ENCODE peak calls at places on chromosomes 16 and 17, in six cellular contexts. L, E, U, V, A and M are unnamed samples.

GRCh38 chr17:9959377-9959981 is 54.4 kb upstream of the RCVRN start:
- DNase-seq in E (peak), A (no peak), U (peak), V (peak), L (peak), M (peak)

GRCh38 chr16:27285676-27286196 is 17.2 kb upstream of the NSMCE1 start:
- DNase-seq in V (no peak), L (no peak), A (no peak), E (no peak), U (no peak), M (no peak)

GRCh38 chr17:44362964-44363612 is 565 bp downstream of the FAM171A2 start:
- DNase-seq in V (peak), L (peak), E (peak), A (no peak), U (no peak), M (peak)

GRCh38 chr16:53052519-53053501 is at the start of gene CHD9NB:
- DNase-seq in U (no peak), A (no peak), E (no peak), V (peak), L (no peak), M (no peak)

GRCh38 chr16:50183316-50183715 is 30.2 kb downstream of the TENT4B start:
- DNase-seq in E (no peak), V (peak), A (no peak), L (no peak), U (no peak), M (no peak)

GRCh38 chr16:1771072-1771863 is at the start of gene NME3:
- DNase-seq in E (peak), V (peak), A (peak), L (peak), U (peak), M (peak)

GRCh38 chr16:85197611-85198566 is 85.6 kb upstream of the CIBAR2 start:
- DNase-seq in A (no peak), E (no peak), U (no peak), V (no peak), L (no peak), M (no peak)

GRCh38 chr16:17222756-17223411 is 247.9 kb downstream of the XYLT1 start:
- DNase-seq in U (peak), E (no peak), L (no peak), V (peak), A (no peak), M (no peak)